ENCODE peak calls at places on chromosome 18, in eight cellular contexts. O is endodermal cell, F is body of pancreas, R is tibial artery, Y is AG10803, M is esophagus muscularis mucosa, C is brain microvascular endothelial cell, B is IMR-90. A is an unnamed sample.

GRCh38 chr18:35143615-35144596 is 96.9 kb upstream of the ZNF397 start:
- DNase-seq in O (peak; percentile 83), F (peak; percentile 64), R (peak; percentile 69), Y (peak; percentile 56), M (peak; percentile 31), C (peak; percentile 54), B (peak; percentile 55), A (peak; percentile 79)

GRCh38 chr18:79940814-79941472 is 10.5 kb downstream of the SLC66A2 start:
- DNase-seq in O (peak; percentile 32), F (peak; percentile 12), R (peak; percentile 42), Y (no peak), M (no peak), C (no peak), B (no peak), A (no peak)

GRCh38 chr18:44536041-44536440 is 144.6 kb upstream of the SETBP1 start:
- DNase-seq in O (no peak), F (no peak), R (no peak), Y (peak; percentile 80), M (no peak), C (peak; percentile 47), B (peak; percentile 13), A (peak; percentile 81)

GRCh38 chr18:57797209-57797651 is 5.9 kb downstream of the ATP8B1 start:
- DNase-seq in O (no peak), F (peak; percentile 58), R (no peak), Y (no peak), M (no peak), C (no peak), B (no peak), A (no peak)

GRCh38 chr18:35661483-35662146 is 80.1 kb downstream of the GALNT1 start:
- DNase-seq in O (no peak), F (no peak), R (no peak), Y (no peak), M (no peak), C (no peak), B (no peak), A (no peak)

GRCh38 chr18:63730788-63731187 is 28.0 kb downstream of the SERPINB11 start:
- DNase-seq in O (no peak), F (no peak), R (no peak), Y (no peak), M (no peak), C (no peak), B (no peak), A (no peak)

GRCh38 chr18:77234504-77235365 is 14.9 kb upstream of the GALR1 start:
- DNase-seq in O (no peak), F (no peak), R (no peak), Y (no peak), M (no peak), C (no peak), B (no peak), A (no peak)

GRCh38 chr18:28287146-28287545 is 110.2 kb upstream of the CDH2 start:
- DNase-seq in O (peak; percentile 75), F (no peak), R (no peak), Y (no peak), M (no peak), C (no peak), B (no peak), A (no peak)

GRCh38 chr18:3799515-3799914 is 349.5 kb downstream of the TGIF1 start:
- DNase-seq in O (no peak), F (no peak), R (no peak), Y (no peak), M (no peak), C (no peak), B (peak; percentile 31), A (no peak)

GRCh38 chr18:56468379-56468778 is 170.0 kb downstream of the TXNL1 start:
- DNase-seq in O (no peak), F (no peak), R (no peak), Y (no peak), M (no peak), C (no peak), B (no peak), A (no peak)

GRCh38 chr18:63460414-63460813 is 16.3 kb upstream of the SERPINB5 start:
- DNase-seq in O (no peak), F (no peak), R (no peak), Y (no peak), M (no peak), C (no peak), B (no peak), A (no peak)

GRCh38 chr18:61651880-61652268 is 240.9 kb downstream of the RNF152 start:
- DNase-seq in O (no peak), F (no peak), R (no peak), Y (no peak), M (no peak), C (no peak), B (no peak), A (no peak)

GRCh38 chr18:66582151-66582550 is 21.7 kb downstream of the CDH19 start:
- DNase-seq in O (no peak), F (no peak), R (no peak), Y (no peak), M (no peak), C (no peak), B (no peak), A (no peak)

GRCh38 chr18:40413160-40413559 is 1541.9 kb upstream of the PIK3C3 start:
- DNase-seq in O (peak; percentile 85), F (no peak), R (no peak), Y (peak; percentile 12), M (no peak), C (peak; percentile 18), B (peak; percentile 45), A (peak; percentile 43)

GRCh38 chr18:27861539-27861938 is 315.4 kb downstream of the CDH2 start:
- DNase-seq in O (no peak), F (no peak), R (no peak), Y (no peak), M (no peak), C (no peak), B (no peak), A (no peak)

GRCh38 chr18:47815486-47816270 is 114.8 kb downstream of the SMAD2 start:
- DNase-seq in O (no peak), F (no peak), R (no peak), Y (no peak), M (no peak), C (no peak), B (no peak), A (no peak)

GRCh38 chr18:34838669-34839068 is 128.6 kb downstream of the DTNA start:
- DNase-seq in O (no peak), F (no peak), R (no peak), Y (no peak), M (no peak), C (no peak), B (no peak), A (no peak)

GRCh38 chr18:25467226-25468065 is 115.5 kb upstream of the ZNF521 start:
- DNase-seq in O (no peak), F (no peak), R (peak; percentile 67), Y (peak; percentile 50), M (no peak), C (no peak), B (peak; percentile 43), A (peak; percentile 73)

GRCh38 chr18:76619342-76620315 is 124.6 kb upstream of the ZNF516 start:
- DNase-seq in O (peak; percentile 92), F (peak; percentile 62), R (peak; percentile 74), Y (peak; percentile 49), M (no peak), C (peak; percentile 15), B (peak; percentile 58), A (peak; percentile 79)

GRCh38 chr18:61199131-61199903 is 133.9 kb upstream of the CDH20 start:
- DNase-seq in O (no peak), F (no peak), R (no peak), Y (peak; percentile 64), M (no peak), C (peak; percentile 40), B (no peak), A (peak; percentile 19)

GRCh38 chr18:39909706-39910105 is 2045.3 kb upstream of the PIK3C3 start:
- DNase-seq in O (no peak), F (no peak), R (no peak), Y (no peak), M (no peak), C (peak; percentile 1), B (no peak), A (peak; percentile 2)

DNA sequence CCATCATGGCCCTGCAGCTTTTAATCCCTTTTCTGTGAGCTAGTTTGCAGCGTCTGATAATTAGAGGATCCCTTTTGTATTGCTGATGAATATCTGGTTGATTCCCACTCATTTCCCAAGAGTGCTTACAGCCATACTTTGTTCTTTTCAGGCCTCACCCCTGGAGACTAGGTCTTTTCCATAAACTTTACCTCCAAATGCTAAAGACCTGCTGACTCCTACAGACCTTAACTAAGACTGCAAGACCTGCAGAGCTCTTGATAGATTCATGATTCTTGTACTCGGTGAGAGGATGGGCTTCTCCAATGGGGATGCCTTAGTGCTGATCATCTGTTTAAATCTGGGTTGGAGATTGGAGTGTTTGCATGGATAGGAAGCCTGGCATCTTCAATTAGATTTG is 33.1 kb upstream of the DYNAP start:
- DNase-seq in O (no peak), F (no peak), R (no peak), Y (no peak), M (no peak), C (no peak), B (no peak), A (no peak)
- H3K4me3 ChIP-seq in O (no peak overlapping the region), F (no peak overlapping the region), R (no peak overlapping the region), Y (no peak overlapping the region), M (no peak overlapping the region), C (no peak overlapping the region), B (no peak overlapping the region), A (no peak overlapping the region)

GRCh38 chr18:43029414-43029813 is 86.1 kb downstream of the RIT2 start:
- DNase-seq in O (no peak), F (no peak), R (no peak), Y (no peak), M (no peak), C (no peak), B (no peak), A (no peak)
- TF ChIP-seq CTCF in O (no peak), F (no peak), R (no peak), Y (no peak), M (no peak), C (no peak), B (no peak), A (no peak)

GRCh38 chr18:49524951-49525350 is 36.9 kb upstream of the LIPG start:
- DNase-seq in O (peak; percentile 20), F (no peak), R (no peak), Y (no peak), M (peak; percentile 57), C (no peak), B (no peak), A (no peak)

GRCh38 chr18:49524349-49524748 is 37.3 kb upstream of the C18orf32 start:
- DNase-seq in O (peak; percentile 42), F (no peak), R (no peak), Y (no peak), M (peak; percentile 64), C (no peak), B (no peak), A (no peak)

GRCh38 chr18:49529596-49529995 is 32.3 kb upstream of the LIPG start:
- DNase-seq in O (peak; percentile 25), F (no peak), R (no peak), Y (no peak), M (no peak), C (no peak), B (no peak), A (no peak)

GRCh38 chr18:49525981-49526380 is 35.9 kb upstream of the LIPG start:
- DNase-seq in O (peak; percentile 20), F (no peak), R (no peak), Y (no peak), M (peak; percentile 91), C (no peak), B (no peak), A (no peak)

GRCh38 chr18:49527631-49528327 is 34.1 kb upstream of the LIPG start:
- DNase-seq in O (peak; percentile 58), F (no peak), R (no peak), Y (no peak), M (no peak), C (no peak), B (no peak), A (no peak)
- H3K4me3 ChIP-seq in O (peak overlapping the region; percentile 36), F (no peak overlapping the region), R (no peak overlapping the region), Y (no peak overlapping the region), M (no peak overlapping the region), C (no peak overlapping the region), B (no peak overlapping the region), A (no peak overlapping the region)

GRCh38 chr18:26516964-26517363 is 31.4 kb downstream of the KCTD1 start:
- DNase-seq in O (no peak), F (no peak), R (no peak), Y (no peak), M (peak; percentile 62), C (peak; percentile 46), B (peak; percentile 20), A (no peak)
- TF ChIP-seq CTCF in O (peak; percentile 22), F (no peak), R (no peak), Y (no peak), M (no peak), C (no peak), B (no peak), A (no peak)